ENCODE peak calls at places on chromosomes 12 and 14, in seven cellular contexts. B, Q, K, A, H, C and V are unnamed samples.

GRCh38 chr12:54207539-54208267 is 18.9 kb upstream of the SMUG1 start:
- DNase-seq in K (peak), Q (peak), A (peak), B (peak), H (no peak), C (peak), V (no peak)

GRCh38 chr14:52950410-52950897 is 396 bp downstream of the FERMT2 start:
- DNase-seq in A (peak), C (peak), Q (peak), K (peak), B (peak), H (peak), V (no peak)

GRCh38 chr12:98998697-98999299 is 353.7 kb downstream of the APAF1 start:
- DNase-seq in B (no peak), C (no peak), Q (no peak), K (no peak), A (no peak), H (peak), V (no peak)

GRCh38 chr12:50057896-50058670 is 687 bp downstream of the ASIC1 start:
- DNase-seq in Q (no peak), K (no peak), C (no peak), B (no peak), A (peak), H (no peak), V (no peak)

GRCh38 chr12:106223485-106224391 is 24.1 kb downstream of the CKAP4 start:
- DNase-seq in C (peak), H (no peak), Q (peak), A (peak), B (peak), K (peak), V (no peak)

GRCh38 chr12:49518914-49519573 is 19.8 kb upstream of the KCNH3 start:
- DNase-seq in B (no peak), A (no peak), Q (no peak), K (no peak), C (no peak), H (peak), V (no peak)

GRCh38 chr14:93970967-93971634 is 5.3 kb downstream of the ASB2 start:
- DNase-seq in H (no peak), Q (no peak), A (no peak), K (no peak), C (peak), B (no peak), V (no peak)

GRCh38 chr12:111685322-111685810 is 390 bp downstream of the BRAP start:
- DNase-seq in H (no peak), B (no peak), A (no peak), K (peak), C (peak), Q (no peak), V (no peak)

GRCh38 chr12:41190360-41190759 is 2.2 kb downstream of the PDZRN4 start:
- DNase-seq in K (no peak), C (no peak), B (no peak), A (no peak), H (peak), Q (no peak), V (no peak)

GRCh38 chr12:115004469-115005146 is 320.6 kb upstream of the TBX3 start:
- DNase-seq in B (no peak), K (no peak), H (no peak), Q (peak), C (no peak), A (no peak), V (no peak)

GRCh38 chr14:49297102-49297501 is 289.1 kb downstream of the RPS29 start:
- DNase-seq in B (no peak), C (no peak), A (no peak), H (no peak), Q (no peak), K (no peak), V (no peak)

GRCh38 chr12:108479364-108480070 is 35.6 kb upstream of the FICD start:
- DNase-seq in B (no peak), Q (no peak), K (no peak), A (no peak), H (no peak), C (no peak), V (no peak)

GRCh38 chr14:67738740-67739504 is 37.2 kb downstream of the RDH12 start:
- DNase-seq in H (peak), B (peak), K (peak), A (no peak), Q (no peak), C (peak), V (peak)

GRCh38 chr12:100955139-100955538 is 160.6 kb downstream of the ANO4 start:
- DNase-seq in Q (no peak), B (no peak), A (no peak), K (no peak), H (peak), C (no peak), V (peak)

GRCh38 chr12:72570601-72571000 is 298.4 kb downstream of the TRHDE start:
- DNase-seq in B (no peak), Q (no peak), K (no peak), A (no peak), H (no peak), C (no peak), V (no peak)

DNA sequence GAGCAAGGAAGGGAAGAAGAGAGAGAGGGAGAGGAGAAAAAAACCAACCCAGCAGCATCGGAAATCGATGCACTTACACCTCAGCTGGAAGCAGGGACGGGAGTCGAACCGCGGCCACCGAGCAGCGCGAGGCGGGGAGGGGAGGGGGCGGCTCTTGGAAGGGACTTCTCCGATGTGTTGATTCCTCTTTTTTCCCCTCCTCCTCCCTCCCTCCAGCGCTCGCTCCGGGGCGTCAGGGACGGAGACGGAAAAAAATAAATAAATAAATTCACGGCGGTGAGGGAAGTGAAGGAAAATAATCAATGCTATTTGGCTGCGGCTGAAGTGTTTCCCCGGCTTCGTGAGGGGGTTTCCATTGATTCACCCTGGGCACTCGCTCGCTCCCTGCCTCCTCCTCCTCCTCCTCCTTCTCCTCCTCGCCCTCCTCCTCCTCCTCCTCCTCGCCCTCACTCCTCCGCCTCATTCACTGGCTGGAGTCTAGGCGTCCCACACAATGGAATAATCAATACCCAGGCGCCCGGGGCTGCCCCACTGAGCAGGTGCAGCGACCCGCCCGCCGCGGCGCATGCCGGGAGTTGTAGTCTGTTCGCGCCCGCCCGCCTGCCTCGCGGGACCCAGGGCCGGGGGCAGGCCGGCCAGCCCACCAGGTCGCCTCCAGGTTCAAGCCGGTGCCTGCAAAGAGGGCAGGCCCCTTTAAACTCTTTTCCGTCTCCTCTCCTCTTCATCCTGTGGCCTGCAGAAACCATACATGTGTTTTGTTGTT is at the start of gene ZFHX2:
- DNase-seq in B (peak), H (peak), Q (peak), K (peak), A (peak), C (peak), V (no peak)
- H3K27ac ChIP-seq in B (no peak), H (no peak), Q (peak), K (no peak), A (peak), C (peak), V (no peak)

GRCh38 chr14:22844221-22845102 is 8.1 kb downstream of the MMP14 start:
- DNase-seq in B (no peak), C (no peak), Q (no peak), A (no peak), K (no peak), H (no peak), V (no peak)
- TF ChIP-seq CTCF in B (no peak), C (no peak), Q (no peak), A (no peak), K (no peak), H (no peak), V (no peak)

GRCh38 chr14:69634871-69635270 is 23.5 kb downstream of the SUSD6 start:
- DNase-seq in A (no peak), Q (no peak), K (no peak), H (no peak), B (no peak), C (no peak), V (no peak)
- H3K27ac ChIP-seq in A (no peak), Q (no peak), K (no peak), H (no peak), B (no peak), C (peak), V (no peak)

GRCh38 chr14:32078794-32079663 is 1.9 kb downstream of the ARHGAP5 start:
- DNase-seq in A (no peak), K (no peak), Q (no peak), C (no peak), H (peak), B (no peak), V (no peak)

GRCh38 chr14:32078030-32078793 is 1.1 kb downstream of the ARHGAP5 start:
- DNase-seq in B (peak), H (peak), A (peak), K (peak), Q (peak), C (peak), V (no peak)

GRCh38 chr14:32081901-32082300 is 4.8 kb downstream of the ARHGAP5 start:
- DNase-seq in H (no peak), C (no peak), A (no peak), K (no peak), B (no peak), Q (no peak), V (no peak)

GRCh38 chr14:32077081-32078029 is at the start of gene ARHGAP5:
- DNase-seq in Q (no peak), H (peak), C (peak), A (peak), K (peak), B (peak), V (no peak)

GRCh38 chr14:32080001-32080510 is 3.0 kb downstream of the ARHGAP5 start:
- DNase-seq in C (no peak), H (peak), Q (no peak), A (no peak), K (no peak), B (no peak), V (no peak)
- TF ChIP-seq CTCF in C (no peak), H (no peak), Q (no peak), A (no peak), K (no peak), B (no peak), V (no peak)

DNA sequence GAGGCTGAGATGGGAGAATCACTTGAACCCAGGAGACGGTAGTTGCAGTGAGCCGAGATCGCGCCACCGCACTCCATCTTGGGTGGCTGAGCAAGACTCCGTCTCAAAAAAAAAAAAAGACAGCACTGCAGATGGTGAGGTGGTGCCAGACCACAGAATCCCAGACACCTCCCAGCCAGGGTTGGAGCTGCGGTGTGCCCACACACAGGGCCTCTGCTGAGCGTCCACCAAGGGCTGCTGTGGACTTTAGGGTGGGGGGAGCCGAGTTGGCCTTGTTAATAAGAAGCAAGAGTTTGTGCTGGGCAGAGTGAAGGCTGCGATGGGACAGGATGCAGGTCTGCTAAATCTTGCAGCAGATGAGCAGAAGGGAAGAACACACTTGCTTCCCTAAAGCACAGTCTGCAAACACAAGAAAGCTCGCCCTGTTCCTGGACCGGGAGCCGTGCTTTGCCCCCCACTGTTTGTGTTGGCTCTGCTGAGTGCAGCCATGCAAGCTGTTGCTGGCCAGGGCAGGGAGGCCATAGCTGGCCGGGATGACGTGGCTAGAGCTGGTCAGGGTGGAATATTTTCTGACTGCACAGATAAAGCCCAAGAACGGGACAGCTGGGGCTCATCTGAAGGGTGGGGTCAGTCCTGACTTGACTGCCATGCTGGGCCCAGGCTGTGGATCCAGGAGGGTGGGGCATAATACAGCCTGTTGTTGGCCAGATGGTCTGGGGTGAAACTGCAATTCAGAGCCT is 14.4 kb downstream of the KMT5A start:
- DNase-seq in A (peak), H (peak), C (peak), Q (peak), B (no peak), K (peak), V (no peak)
- H3K27ac ChIP-seq in A (peak), H (peak), C (peak), Q (peak), B (no peak), K (peak), V (peak)